ENCODE peak calls at places on chromosomes 11 and 22, in eight cellular contexts. R, D, I, U, F, S, V and K are unnamed samples.

GRCh38 chr11:69479591-69480271 is 1.7 kb upstream of the LINC01488 start:
- DNase-seq in U (no peak), S (peak; percentile 92), I (peak; percentile 52), V (no peak), F (peak; percentile 57), D (no peak), R (no peak), K (peak; percentile 71)

GRCh38 chr22:38935023-38935422 is 22.4 kb upstream of the APOBEC3A start:
- DNase-seq in R (no peak), V (no peak), I (peak; percentile 70), D (no peak), F (peak; percentile 97), S (peak; percentile 97), U (no peak), K (peak; percentile 100)

GRCh38 chr11:69867076-69868002 is 48.1 kb upstream of the FGF3 start:
- DNase-seq in R (no peak), V (no peak), D (no peak), U (no peak), I (no peak), F (peak; percentile 66), S (peak; percentile 40), K (no peak)

GRCh38 chr11:100151944-100152343 is 535.1 kb upstream of the ARHGAP42 start:
- DNase-seq in S (no peak), V (no peak), D (no peak), R (no peak), F (peak; percentile 82), U (no peak), I (no peak), K (no peak)

GRCh38 chr11:134562941-134563471 is 151.0 kb upstream of the B3GAT1 start:
- DNase-seq in R (no peak), I (peak; percentile 5), F (no peak), U (no peak), V (no peak), S (no peak), D (no peak), K (no peak)

GRCh38 chr22:43860126-43860525 is 2.2 kb downstream of the SULT4A1 start:
- DNase-seq in V (no peak), R (no peak), F (peak; percentile 35), I (no peak), U (no peak), D (no peak), S (no peak), K (no peak)

GRCh38 chr11:45383229-45383628 is 97.1 kb upstream of the SYT13 start:
- DNase-seq in V (no peak), D (no peak), R (no peak), S (no peak), F (no peak), U (no peak), I (no peak), K (no peak)

GRCh38 chr11:75557649-75558494 is 4.2 kb upstream of the SERPINH1 start:
- DNase-seq in I (peak; percentile 60), V (no peak), R (no peak), F (peak; percentile 89), D (no peak), S (no peak), U (peak; percentile 80), K (no peak)

GRCh38 chr11:107736546-107736945 is 24.7 kb upstream of the SLN start:
- DNase-seq in R (no peak), D (no peak), V (no peak), S (no peak), U (no peak), F (no peak), I (no peak), K (no peak)

GRCh38 chr22:25475554-25476022 is 88.9 kb upstream of the GRK3 start:
- DNase-seq in V (no peak), U (no peak), F (no peak), D (no peak), I (peak; percentile 47), S (no peak), R (no peak), K (no peak)

GRCh38 chr11:70470127-70470526 is 71.8 kb downstream of the CTTN start:
- DNase-seq in V (no peak), U (no peak), F (no peak), R (no peak), I (no peak), D (no peak), S (no peak), K (peak; percentile 63)

GRCh38 chr11:64358907-64359711 is at the start of gene RPS6KA4:
- DNase-seq in I (peak; percentile 73), S (peak; percentile 77), V (no peak), D (peak; percentile 88), U (peak; percentile 74), F (peak; percentile 87), R (peak; percentile 70), K (peak; percentile 74)

GRCh38 chr11:72924568-72925190 is 110.5 kb downstream of the ATG16L2 start:
- DNase-seq in R (peak; percentile 53), I (no peak), S (no peak), F (no peak), D (no peak), U (no peak), V (no peak), K (no peak)

GRCh38 chr11:76782526-76783293 is 446 bp upstream of the TSKU start:
- DNase-seq in U (peak; percentile 92), I (peak; percentile 87), D (peak; percentile 98), S (peak; percentile 91), V (no peak), F (peak; percentile 96), R (peak; percentile 89), K (peak; percentile 82)

DNA sequence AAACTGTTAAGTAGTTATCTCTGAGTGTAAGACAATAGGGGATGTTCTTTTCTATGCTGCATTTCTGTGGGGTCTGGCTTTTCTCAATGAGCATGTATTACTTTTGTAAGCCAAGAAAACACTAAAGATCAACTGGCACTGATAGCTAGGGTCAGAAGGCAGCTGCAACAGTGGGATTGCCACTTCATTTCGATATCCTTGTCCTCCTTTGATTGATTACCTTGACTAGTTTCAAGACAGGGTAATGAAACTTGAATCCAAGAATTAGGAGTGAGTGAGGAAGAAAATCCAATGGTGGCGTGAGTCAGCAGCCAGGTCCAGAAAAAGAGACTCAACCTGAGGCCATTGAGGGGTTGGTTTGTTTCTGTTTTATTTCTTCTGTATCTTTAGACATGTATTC is 46.5 kb downstream of the FEZ1 start:
- DNase-seq in F (no peak), S (no peak), U (no peak), D (no peak), R (no peak), I (no peak), V (no peak), K (no peak)
- H3K4me3 ChIP-seq in F (no peak overlapping the region), S (no peak overlapping the region), U (no peak overlapping the region), D (no peak overlapping the region), R (no peak overlapping the region), I (no peak overlapping the region), V (no peak overlapping the region), K (no peak overlapping the region)

DNA sequence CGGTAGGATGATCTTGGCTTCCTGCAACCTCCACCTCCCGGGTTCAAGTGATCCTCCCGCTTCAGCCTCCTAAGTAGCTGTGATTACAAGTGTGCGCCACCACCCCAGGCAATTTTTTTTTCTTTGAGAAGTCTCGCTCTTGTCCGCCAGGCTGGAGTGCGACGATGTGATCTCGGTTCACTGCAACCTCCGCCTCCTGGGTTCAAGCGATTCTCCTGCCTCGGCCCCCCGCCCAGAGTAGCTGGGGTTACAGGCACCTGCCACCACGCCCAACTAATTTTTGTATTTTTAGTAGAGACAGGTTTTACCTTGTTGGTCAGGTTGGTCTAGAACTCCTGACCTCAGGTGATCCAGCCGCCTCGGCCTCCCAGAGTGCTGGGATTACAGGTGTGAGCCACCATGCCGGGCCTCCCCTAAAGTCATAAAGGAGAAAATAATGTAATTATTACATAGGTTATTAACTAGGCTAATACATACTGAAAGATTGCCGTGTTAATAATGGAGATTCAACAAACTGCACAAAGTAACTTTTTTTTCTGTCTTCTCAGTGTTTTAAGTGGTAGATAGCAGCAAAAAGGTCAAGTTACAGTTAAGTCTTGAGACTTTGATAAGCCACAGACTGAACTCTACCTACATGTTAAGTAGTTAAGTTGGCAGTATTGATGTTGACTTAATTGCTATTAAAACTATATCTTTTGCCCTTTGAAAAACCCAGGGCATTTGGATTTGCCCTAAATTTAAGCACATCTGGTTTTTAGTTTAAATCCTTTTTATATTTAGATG is 3.9 kb downstream of the CAPRIN1 start:
- DNase-seq in D (no peak), R (no peak), S (no peak), F (no peak), I (no peak), U (no peak), V (no peak), K (no peak)
- H3K4me3 ChIP-seq in D (peak overlapping the region; percentile 100), R (peak overlapping the region; percentile 90), S (no peak overlapping the region), F (no peak overlapping the region), I (no peak overlapping the region), U (no peak overlapping the region), V (no peak overlapping the region), K (peak overlapping the region; percentile 14)

GRCh38 chr22:29265929-29266328 is 1.9 kb downstream of the RHBDD3 start:
- DNase-seq in V (no peak), R (no peak), I (no peak), F (no peak), S (no peak), D (no peak), U (no peak), K (no peak)
- H3K4me3 ChIP-seq in V (no peak overlapping the region), R (peak overlapping the region; percentile 92), I (no peak overlapping the region), F (no peak overlapping the region), S (no peak overlapping the region), D (no peak overlapping the region), U (no peak overlapping the region), K (no peak overlapping the region)

GRCh38 chr11:848380-848931 is 5.8 kb downstream of the TSPAN4 start:
- DNase-seq in V (peak; percentile 47), D (peak; percentile 74), U (peak; percentile 67), I (no peak), R (peak; percentile 71), F (no peak), S (peak; percentile 78), K (peak; percentile 60)

GRCh38 chr11:850777-851762 is 8.4 kb downstream of the TSPAN4 start:
- DNase-seq in V (no peak), R (peak; percentile 36), F (no peak), S (no peak), U (no peak), I (no peak), D (peak; percentile 77), K (no peak)

GRCh38 chr11:848988-849824 is 6.6 kb downstream of the TSPAN4 start:
- DNase-seq in I (no peak), D (peak; percentile 91), U (peak; percentile 77), F (no peak), S (no peak), R (peak; percentile 47), V (peak; percentile 33), K (no peak)

GRCh38 chr11:847876-848275 is 5.2 kb downstream of the TSPAN4 start:
- DNase-seq in U (no peak), V (no peak), S (no peak), F (no peak), R (no peak), I (no peak), D (no peak), K (no peak)

DNA sequence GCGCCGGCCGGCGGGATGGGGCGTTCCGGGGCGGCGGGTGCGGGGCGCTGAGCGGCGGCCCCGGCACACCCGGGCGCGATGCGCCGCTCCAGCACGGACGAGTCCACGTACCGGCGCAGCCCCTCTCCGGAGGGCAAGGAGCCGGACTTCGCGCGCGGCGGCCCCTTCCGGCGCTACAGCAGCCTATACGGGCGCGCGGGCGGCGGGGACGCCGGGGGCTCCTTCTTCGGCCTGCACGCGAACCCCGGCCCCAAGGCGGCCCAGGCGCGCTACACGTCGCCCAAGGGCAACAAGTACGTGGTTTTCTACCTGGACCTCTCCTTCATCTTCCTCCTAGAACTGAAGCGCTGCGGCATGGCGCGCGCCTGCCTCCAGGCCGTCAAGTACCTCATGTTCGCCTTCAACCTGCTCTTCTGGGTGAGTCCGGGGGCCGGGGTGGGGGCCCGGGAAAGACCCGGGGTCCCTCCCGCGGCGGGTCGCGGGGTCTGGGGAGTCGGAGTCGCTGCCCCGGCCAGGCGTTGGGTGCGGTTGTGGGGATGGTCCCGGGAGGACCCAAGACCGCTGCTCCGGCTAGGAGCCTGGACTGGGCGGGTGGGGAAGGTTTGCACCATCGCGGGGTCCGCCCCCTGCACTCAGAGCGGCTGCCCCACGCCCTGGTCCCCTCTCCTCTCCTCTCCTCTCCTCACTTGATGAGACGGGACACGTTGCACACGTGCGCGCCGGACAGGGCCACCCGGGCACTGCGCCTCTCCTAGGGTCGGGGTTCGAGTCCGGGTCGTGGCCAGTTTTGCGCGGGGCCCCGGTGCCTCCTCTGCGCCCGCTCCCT is 7.5 kb downstream of the TSPAN4 start:
- DNase-seq in V (no peak), D (peak; percentile 78), I (no peak), F (no peak), U (no peak), S (no peak), R (no peak), K (no peak)
- H3K4me3 ChIP-seq in V (no peak overlapping the region), D (peak overlapping the region; percentile 95), I (peak overlapping the region; percentile 52), F (no peak overlapping the region), U (peak overlapping the region; percentile 34), S (no peak overlapping the region), R (no peak overlapping the region), K (peak overlapping the region; percentile 58)